ENCODE peak calls at places on chromosomes 11 and 22, in eight cellular contexts. U is progenitor cell of endocrine pancreas, V is A549, Y is natural killer cell, C is endothelial cell, A is kidney epithelial cell, K is ovary, Z is choroid plexus epithelial cell. Q is an unnamed sample.

GRCh38 chr11:126034026-126034822 is 28.4 kb downstream of the CDON start:
- DNase-seq in Z (no peak), Y (no peak), V (no peak), K (no peak), U (no peak), A (no peak), C (no peak), Q (peak; percentile 22)

GRCh38 chr11:92964471-92964870 is 5.0 kb upstream of the MTNR1B start:
- DNase-seq in V (no peak), Y (no peak), U (no peak), K (no peak), A (no peak), Z (no peak), C (no peak), Q (no peak)

GRCh38 chr11:10993186-10993585 is 135.3 kb upstream of the ZBED5 start:
- DNase-seq in Y (no peak), A (no peak), C (no peak), U (no peak), V (no peak), K (no peak), Z (no peak), Q (no peak)

GRCh38 chr11:16785520-16786128 is 47.2 kb downstream of the C11orf58 start:
- DNase-seq in A (peak; percentile 21), Z (peak; percentile 89), K (peak; percentile 72), C (peak; percentile 74), V (peak; percentile 77), U (peak; percentile 56), Y (peak; percentile 26), Q (peak; percentile 75)

GRCh38 chr11:37527545-37527944 is 929.5 kb upstream of the RAG2 start:
- DNase-seq in A (no peak), V (no peak), Y (no peak), U (no peak), C (no peak), K (no peak), Z (no peak), Q (no peak)

GRCh38 chr22:17243524-17243923 is 24.3 kb upstream of the ADA2 start:
- DNase-seq in Y (no peak), K (no peak), A (no peak), V (peak; percentile 9), U (no peak), Z (peak; percentile 23), C (no peak), Q (no peak)

GRCh38 chr22:46159777-46160176 is 9.5 kb downstream of the PPARA start:
- DNase-seq in U (no peak), K (no peak), Z (no peak), V (no peak), A (no peak), C (no peak), Y (no peak), Q (no peak)

GRCh38 chr22:37186228-37186996 is 1.6 kb downstream of the C1QTNF6 start:
- DNase-seq in U (no peak), A (no peak), V (peak; percentile 94), Z (peak; percentile 96), K (no peak), C (peak; percentile 27), Y (peak; percentile 39), Q (no peak)

GRCh38 chr22:43955883-43956286 is 643 bp downstream of the SAMM50 start:
- DNase-seq in Z (no peak), K (no peak), C (no peak), V (no peak), A (no peak), Y (no peak), U (no peak), Q (no peak)

GRCh38 chr22:46110215-46110614 is 40.1 kb upstream of the PPARA start:
- DNase-seq in C (no peak), A (no peak), U (no peak), V (no peak), Y (no peak), K (peak; percentile 72), Z (peak; percentile 58), Q (no peak)

GRCh38 chr11:95059031-95059430 is 7.7 kb upstream of the SRSF8 start:
- DNase-seq in K (no peak), U (no peak), A (no peak), Z (no peak), V (no peak), C (no peak), Y (no peak), Q (no peak)
- TF ChIP-seq CTCF in K (no peak), U (no peak), A (no peak), Z (no peak), V (no peak), C (no peak), Y (no peak), Q (no peak)

GRCh38 chr11:5204787-5205186 is 4.3 kb upstream of the OR51V1 start:
- DNase-seq in A (peak; percentile 39), V (peak; percentile 80), C (peak; percentile 16), K (no peak), U (no peak), Z (peak; percentile 91), Y (no peak), Q (no peak)
- TF ChIP-seq CTCF in A (peak; percentile 56), V (peak; percentile 79), C (peak; percentile 37), K (no peak), U (peak; percentile 66), Z (peak; percentile 70), Y (no peak), Q (peak; percentile 60)

DNA sequence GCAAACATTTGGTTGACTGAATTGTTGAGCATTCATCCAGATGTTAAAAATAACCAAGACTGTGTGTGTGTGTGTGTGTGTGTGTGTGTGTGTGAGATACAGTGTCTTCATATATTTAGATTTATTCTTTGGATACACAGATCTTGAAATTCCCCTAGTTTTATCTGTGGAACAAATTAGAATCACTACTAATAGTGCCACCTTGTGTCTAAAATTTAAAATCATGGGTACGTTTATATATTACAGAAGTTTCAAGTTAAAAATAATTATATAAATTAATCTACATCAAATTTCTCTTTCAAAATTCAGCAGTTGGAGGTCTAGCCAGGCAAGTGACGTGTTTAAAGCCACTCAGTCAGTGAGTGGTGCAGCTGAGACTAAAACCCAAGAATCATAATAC is 1566.2 kb upstream of the TENM4 start:
- DNase-seq in K (no peak), Y (no peak), C (no peak), Z (peak; percentile 68), A (no peak), V (no peak), U (no peak), Q (no peak)
- TF ChIP-seq CTCF in K (no peak), Y (no peak), C (no peak), Z (peak; percentile 35), A (peak; percentile 18), V (no peak), U (peak; percentile 30), Q (no peak)

DNA sequence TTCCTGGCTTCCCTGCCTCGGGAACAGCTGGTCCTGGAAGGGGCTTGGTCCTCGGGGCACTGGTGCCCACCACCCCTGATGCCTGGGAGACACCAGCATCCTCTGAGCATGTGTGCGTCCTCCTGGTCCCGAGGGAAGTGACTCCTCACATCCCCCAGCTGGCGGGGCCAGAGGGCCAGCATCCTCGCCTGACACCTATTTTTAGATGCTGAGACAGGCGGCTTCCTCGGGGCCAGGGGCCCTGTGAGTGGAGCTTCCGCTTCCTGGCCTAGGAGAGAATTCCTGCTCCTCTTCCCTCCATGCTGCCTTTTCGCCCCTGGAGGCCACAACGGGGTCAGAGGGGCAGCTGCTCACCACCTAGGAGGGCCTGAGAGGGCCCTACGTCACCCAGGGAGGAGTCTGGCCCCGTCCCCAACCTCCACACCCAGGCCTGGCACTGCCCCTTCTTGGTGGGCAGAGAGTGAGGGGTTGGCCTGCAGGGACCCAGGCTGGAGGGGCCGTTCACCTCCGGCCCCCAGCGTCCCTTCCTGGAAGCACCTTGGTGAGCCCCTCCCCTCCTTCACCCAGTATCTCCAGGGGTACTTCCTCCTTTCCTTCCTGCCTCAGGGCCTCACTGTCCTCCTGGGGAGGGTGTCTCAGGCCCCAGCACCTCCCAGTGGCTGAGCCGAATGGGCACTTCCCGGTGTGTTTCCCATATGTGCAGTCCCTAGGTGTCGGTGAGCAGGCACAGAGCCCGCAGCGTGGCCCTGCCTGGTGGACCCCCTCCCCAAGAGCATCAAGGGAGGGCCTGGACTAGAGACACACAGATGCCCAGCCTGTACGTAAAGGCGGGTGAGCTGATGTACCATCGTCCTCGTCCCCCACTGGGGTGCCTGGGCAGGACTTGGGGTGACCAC is 6.1 kb downstream of the CD81 start:
- DNase-seq in Z (peak; percentile 46), K (peak; percentile 68), V (no peak), A (no peak), U (no peak), C (peak; percentile 59), Y (no peak), Q (no peak)
- TF ChIP-seq CTCF in Z (no peak), K (no peak), V (no peak), A (no peak), U (no peak), C (no peak), Y (no peak), Q (no peak)

GRCh38 chr11:30125461-30125860 is 105.4 kb upstream of the FSHB start:
- DNase-seq in K (no peak), Y (no peak), A (no peak), V (no peak), U (no peak), C (no peak), Z (no peak), Q (no peak)

GRCh38 chr11:30131535-30131934 is 99.3 kb upstream of the FSHB start:
- DNase-seq in Z (peak; percentile 6), V (no peak), U (no peak), C (no peak), K (no peak), A (no peak), Y (no peak), Q (no peak)

GRCh38 chr11:30133308-30133707 is 97.5 kb upstream of the FSHB start:
- DNase-seq in V (no peak), K (no peak), Z (no peak), C (no peak), U (no peak), Y (no peak), A (no peak), Q (no peak)

GRCh38 chr11:30128269-30128932 is 102.4 kb upstream of the FSHB start:
- DNase-seq in V (peak; percentile 42), C (no peak), K (no peak), Y (no peak), A (no peak), U (no peak), Z (peak; percentile 65), Q (peak; percentile 3)
- TF ChIP-seq CTCF in V (peak; percentile 48), C (peak; percentile 78), K (no peak), Y (peak; percentile 31), A (peak; percentile 73), U (peak; percentile 70), Z (peak; percentile 65), Q (peak; percentile 66)

GRCh38 chr11:128642571-128642970 is 51.3 kb upstream of the FLI1 start:
- DNase-seq in Y (no peak), Z (no peak), K (no peak), U (no peak), V (no peak), C (no peak), A (no peak), Q (no peak)
- TF ChIP-seq CTCF in Y (no peak), Z (no peak), K (no peak), U (no peak), V (no peak), C (no peak), A (no peak), Q (no peak)

GRCh38 chr22:32723632-32724031 is 77.9 kb upstream of the TIMP3 start:
- DNase-seq in Z (peak; percentile 95), A (peak; percentile 18), Y (no peak), C (no peak), K (peak; percentile 40), V (no peak), U (no peak), Q (no peak)
- TF ChIP-seq CTCF in Z (no peak), A (no peak), Y (no peak), C (no peak), K (no peak), V (no peak), U (no peak), Q (no peak)

GRCh38 chr22:41285441-41285819 is 557 bp downstream of the RANGAP1 start:
- DNase-seq in U (peak; percentile 36), Y (peak; percentile 70), C (peak; percentile 44), K (peak; percentile 50), Z (peak; percentile 89), V (peak; percentile 61), A (peak; percentile 60), Q (peak; percentile 50)
- TF ChIP-seq CTCF in U (no peak), Y (no peak), C (no peak), K (no peak), Z (no peak), V (no peak), A (no peak), Q (no peak)